ENCODE peak calls at places on chromosomes 2 and 18, in five cellular contexts. One of them, this sample, is unnamed.

GRCh38 chr18:22320736-22321135 is 97.0 kb downstream of the CTAGE1 start:
- DNase-seq in NCI-H2081: no peak
- DNase-seq in kidney tubule cell: no peak
- DNase-seq in adrenal gland: no peak
- DNase-seq in RPMI7951: no peak
- DNase-seq in this sample: no peak

GRCh38 chr18:7598167-7599062 is 31.3 kb downstream of the PTPRM start:
- DNase-seq in NCI-H2081: no peak
- DNase-seq in kidney tubule cell: no peak
- DNase-seq in adrenal gland: no peak
- DNase-seq in RPMI7951: no peak
- DNase-seq in this sample: no peak

GRCh38 chr2:20660506-20660905 is 6.4 kb upstream of the GDF7 start:
- DNase-seq in NCI-H2081: no peak
- DNase-seq in kidney tubule cell: no peak
- DNase-seq in adrenal gland: no peak
- DNase-seq in RPMI7951: no peak
- DNase-seq in this sample: no peak

GRCh38 chr2:235347691-235348090 is 146.2 kb upstream of the AGAP1 start:
- DNase-seq in NCI-H2081: no peak
- DNase-seq in kidney tubule cell: peak
- DNase-seq in adrenal gland: peak
- DNase-seq in RPMI7951: peak
- DNase-seq in this sample: no peak

GRCh38 chr18:29779096-29779495 is 1263.4 kb downstream of the DSC3 start:
- DNase-seq in NCI-H2081: no peak
- DNase-seq in kidney tubule cell: no peak
- DNase-seq in adrenal gland: no peak
- DNase-seq in RPMI7951: no peak
- DNase-seq in this sample: no peak

GRCh38 chr18:54825626-54826344 is 2.5 kb upstream of the RAB27B start:
- DNase-seq in NCI-H2081: no peak
- DNase-seq in kidney tubule cell: no peak
- DNase-seq in adrenal gland: no peak
- DNase-seq in RPMI7951: no peak
- DNase-seq in this sample: no peak

GRCh38 chr2:216992056-216992455 is 132.2 kb upstream of the TNP1 start:
- DNase-seq in NCI-H2081: no peak
- DNase-seq in kidney tubule cell: no peak
- DNase-seq in adrenal gland: no peak
- DNase-seq in RPMI7951: no peak
- DNase-seq in this sample: no peak

GRCh38 chr2:75808039-75808438 is 97.3 kb upstream of the GCFC2 start:
- DNase-seq in NCI-H2081: no peak
- DNase-seq in kidney tubule cell: peak
- DNase-seq in adrenal gland: no peak
- DNase-seq in RPMI7951: no peak
- DNase-seq in this sample: no peak

GRCh38 chr18:78971511-78972245 is 7.9 kb upstream of the SALL3 start:
- DNase-seq in NCI-H2081: no peak
- DNase-seq in kidney tubule cell: no peak
- DNase-seq in adrenal gland: no peak
- DNase-seq in RPMI7951: no peak
- DNase-seq in this sample: no peak

GRCh38 chr2:231387904-231388724 is 7.4 kb upstream of the B3GNT7 start:
- DNase-seq in NCI-H2081: no peak
- DNase-seq in kidney tubule cell: no peak
- DNase-seq in adrenal gland: peak
- DNase-seq in RPMI7951: peak
- DNase-seq in this sample: no peak

GRCh38 chr2:222283634-222284033 is 15.2 kb downstream of the PAX3 start:
- DNase-seq in NCI-H2081: no peak
- DNase-seq in kidney tubule cell: no peak
- DNase-seq in adrenal gland: no peak
- DNase-seq in RPMI7951: no peak
- DNase-seq in this sample: no peak

GRCh38 chr18:78512080-78512601 is 467.5 kb upstream of the SALL3 start:
- DNase-seq in NCI-H2081: no peak
- DNase-seq in kidney tubule cell: no peak
- DNase-seq in adrenal gland: no peak
- DNase-seq in RPMI7951: no peak
- DNase-seq in this sample: no peak

GRCh38 chr2:10720983-10721343 is 467 bp upstream of the ATP6V1C2 start:
- DNase-seq in NCI-H2081: peak
- DNase-seq in kidney tubule cell: no peak
- DNase-seq in adrenal gland: no peak
- DNase-seq in RPMI7951: no peak
- DNase-seq in this sample: no peak

GRCh38 chr18:51051105-51051712 is 21.2 kb downstream of the SMAD4 start:
- DNase-seq in NCI-H2081: no peak
- DNase-seq in kidney tubule cell: peak
- DNase-seq in adrenal gland: no peak
- DNase-seq in RPMI7951: peak
- DNase-seq in this sample: peak

GRCh38 chr18:23745366-23745765 is 56.1 kb downstream of the LAMA3 start:
- DNase-seq in NCI-H2081: no peak
- DNase-seq in kidney tubule cell: no peak
- DNase-seq in adrenal gland: no peak
- DNase-seq in RPMI7951: no peak
- DNase-seq in this sample: no peak

GRCh38 chr2:106977707-106978106 is 91.7 kb upstream of the ST6GAL2 start:
- DNase-seq in NCI-H2081: no peak
- DNase-seq in kidney tubule cell: no peak
- DNase-seq in adrenal gland: no peak
- DNase-seq in RPMI7951: peak
- DNase-seq in this sample: no peak

GRCh38 chr18:36526611-36527010 is 229.1 kb downstream of the FHOD3 start:
- DNase-seq in NCI-H2081: no peak
- DNase-seq in kidney tubule cell: no peak
- DNase-seq in adrenal gland: no peak
- DNase-seq in RPMI7951: no peak
- DNase-seq in this sample: no peak

GRCh38 chr2:3868426-3868825 is 165.1 kb downstream of the DCDC2C start:
- DNase-seq in NCI-H2081: no peak
- DNase-seq in kidney tubule cell: no peak
- DNase-seq in adrenal gland: no peak
- DNase-seq in RPMI7951: no peak
- DNase-seq in this sample: no peak

GRCh38 chr18:44715245-44715644 is 34.6 kb downstream of the SETBP1 start:
- DNase-seq in NCI-H2081: no peak
- DNase-seq in kidney tubule cell: peak
- DNase-seq in adrenal gland: no peak
- DNase-seq in RPMI7951: peak
- DNase-seq in this sample: no peak

This sample was measured in NCI-H1930.